ENCODE peak calls at places on chromosomes 5 and 9, in eight cellular contexts. One of them, this sample, is unnamed.

GRCh38 chr5:113361701-113362100 is 73.1 kb downstream of the TSSK1B start:
- DNase-seq in GM23338: no peak
- DNase-seq in GM23248: no peak
- DNase-seq in HCT116: no peak
- DNase-seq in hepatocyte: no peak
- DNase-seq in SK-N-SH: no peak
- DNase-seq in neural progenitor cell: no peak
- DNase-seq in MM.1S: no peak
- DNase-seq in this sample: no peak

GRCh38 chr5:56677693-56678092 is 137.7 kb upstream of the MAP3K1 start:
- DNase-seq in GM23338: no peak
- DNase-seq in GM23248: no peak
- DNase-seq in HCT116: no peak
- DNase-seq in hepatocyte: no peak
- DNase-seq in SK-N-SH: no peak
- DNase-seq in neural progenitor cell: no peak
- DNase-seq in MM.1S: no peak
- DNase-seq in this sample: no peak

GRCh38 chr9:79360387-79361347 is 211.1 kb upstream of the TLE4 start:
- DNase-seq in GM23338: peak; percentile 72
- DNase-seq in GM23248: peak; percentile 8
- DNase-seq in HCT116: no peak
- DNase-seq in hepatocyte: no peak
- DNase-seq in SK-N-SH: no peak
- DNase-seq in neural progenitor cell: no peak
- DNase-seq in MM.1S: no peak
- DNase-seq in this sample: peak; percentile 27

GRCh38 chr9:109816490-109816889 is 36.5 kb downstream of the PALM2AKAP2 start:
- DNase-seq in GM23338: no peak
- DNase-seq in GM23248: peak; percentile 99
- DNase-seq in HCT116: peak; percentile 26
- DNase-seq in hepatocyte: peak; percentile 65
- DNase-seq in SK-N-SH: no peak
- DNase-seq in neural progenitor cell: no peak
- DNase-seq in MM.1S: no peak
- DNase-seq in this sample: peak; percentile 94

GRCh38 chr5:152592416-152592815 is 187.3 kb upstream of the NMUR2 start:
- DNase-seq in GM23338: peak; percentile 18
- DNase-seq in GM23248: no peak
- DNase-seq in HCT116: no peak
- DNase-seq in hepatocyte: peak; percentile 12
- DNase-seq in SK-N-SH: no peak
- DNase-seq in neural progenitor cell: no peak
- DNase-seq in MM.1S: no peak
- DNase-seq in this sample: peak; percentile 3

GRCh38 chr9:129013674-129014073 is 14.5 kb downstream of the SH3GLB2 start:
- DNase-seq in GM23338: no peak
- DNase-seq in GM23248: no peak
- DNase-seq in HCT116: no peak
- DNase-seq in hepatocyte: no peak
- DNase-seq in SK-N-SH: no peak
- DNase-seq in neural progenitor cell: no peak
- DNase-seq in MM.1S: no peak
- DNase-seq in this sample: no peak

GRCh38 chr9:132630116-132630515 is 39.7 kb downstream of the DDX31 start:
- DNase-seq in GM23338: no peak
- DNase-seq in GM23248: no peak
- DNase-seq in HCT116: no peak
- DNase-seq in hepatocyte: no peak
- DNase-seq in SK-N-SH: no peak
- DNase-seq in neural progenitor cell: no peak
- DNase-seq in MM.1S: no peak
- DNase-seq in this sample: no peak

GRCh38 chr5:98904786-98905185 is 24.0 kb downstream of the CHD1 start:
- DNase-seq in GM23338: no peak
- DNase-seq in GM23248: peak; percentile 78
- DNase-seq in HCT116: no peak
- DNase-seq in hepatocyte: no peak
- DNase-seq in SK-N-SH: no peak
- DNase-seq in neural progenitor cell: no peak
- DNase-seq in MM.1S: no peak
- DNase-seq in this sample: peak; percentile 79

GRCh38 chr5:16727937-16728336 is 111.1 kb upstream of the RETREG1 start:
- DNase-seq in GM23338: no peak
- DNase-seq in GM23248: no peak
- DNase-seq in HCT116: no peak
- DNase-seq in hepatocyte: no peak
- DNase-seq in SK-N-SH: no peak
- DNase-seq in neural progenitor cell: no peak
- DNase-seq in MM.1S: no peak
- DNase-seq in this sample: no peak

GRCh38 chr9:138009016-138009415 is 131.4 kb downstream of the CACNA1B start:
- DNase-seq in GM23338: no peak
- DNase-seq in GM23248: no peak
- DNase-seq in HCT116: no peak
- DNase-seq in hepatocyte: no peak
- DNase-seq in SK-N-SH: no peak
- DNase-seq in neural progenitor cell: no peak
- DNase-seq in MM.1S: no peak
- DNase-seq in this sample: no peak

GRCh38 chr9:138008081-138008841 is 130.7 kb downstream of the CACNA1B start:
- DNase-seq in GM23338: no peak
- DNase-seq in GM23248: no peak
- DNase-seq in HCT116: no peak
- DNase-seq in hepatocyte: peak; percentile 2
- DNase-seq in SK-N-SH: no peak
- DNase-seq in neural progenitor cell: no peak
- DNase-seq in MM.1S: no peak
- DNase-seq in this sample: no peak

GRCh38 chr9:138010861-138011260 is 133.3 kb downstream of the CACNA1B start:
- DNase-seq in GM23338: no peak
- DNase-seq in GM23248: no peak
- DNase-seq in HCT116: no peak
- DNase-seq in hepatocyte: no peak
- DNase-seq in SK-N-SH: no peak
- DNase-seq in neural progenitor cell: no peak
- DNase-seq in MM.1S: no peak
- DNase-seq in this sample: no peak

GRCh38 chr9:138010274-138010800 is 132.8 kb downstream of the CACNA1B start:
- DNase-seq in GM23338: no peak
- DNase-seq in GM23248: no peak
- DNase-seq in HCT116: no peak
- DNase-seq in hepatocyte: no peak
- DNase-seq in SK-N-SH: no peak
- DNase-seq in neural progenitor cell: no peak
- DNase-seq in MM.1S: no peak
- DNase-seq in this sample: no peak

DNA sequence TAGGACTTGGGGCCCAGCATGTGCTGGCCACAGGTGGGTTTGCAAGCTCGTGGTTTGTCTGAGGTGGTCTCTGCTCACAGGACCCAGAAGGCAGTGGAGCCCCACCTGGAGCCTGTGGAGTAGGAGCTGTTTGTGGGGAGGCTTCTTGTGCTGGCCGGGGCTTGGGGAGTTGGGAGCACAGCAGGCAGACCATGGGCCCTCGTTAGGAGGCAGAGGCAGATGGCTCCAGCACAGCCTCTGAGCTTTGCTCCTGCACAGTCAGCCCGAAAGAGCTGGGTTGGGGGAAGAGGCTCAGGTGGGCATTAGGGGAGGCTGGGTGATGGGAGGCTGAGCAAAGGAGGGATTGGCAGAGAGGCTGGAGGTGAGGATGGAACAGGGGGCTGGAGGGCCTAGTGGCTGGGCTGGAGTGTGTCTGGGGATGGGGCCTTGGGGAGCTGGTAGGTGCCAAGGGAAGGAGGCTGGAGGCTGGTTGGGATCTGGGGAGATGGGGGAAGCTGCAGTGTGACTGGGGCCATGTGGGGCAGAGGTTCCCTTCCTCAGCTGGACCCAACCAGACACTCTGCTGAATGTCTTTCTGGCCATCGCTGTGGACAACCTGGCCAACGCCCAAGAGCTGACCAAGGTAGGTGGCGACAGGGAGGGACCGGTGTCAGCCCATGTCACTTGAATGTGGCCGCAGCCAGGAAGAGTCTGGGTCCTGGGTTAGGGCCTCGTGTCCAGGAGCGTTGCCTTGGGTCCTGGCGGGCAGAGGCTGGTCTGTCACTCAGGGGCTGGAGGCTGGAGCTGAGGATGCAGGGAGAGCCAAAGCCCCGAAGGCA is 132.1 kb downstream of the CACNA1B start:
- DNase-seq in GM23338: no peak
- DNase-seq in GM23248: no peak
- DNase-seq in HCT116: no peak
- DNase-seq in hepatocyte: no peak
- DNase-seq in SK-N-SH: no peak
- DNase-seq in neural progenitor cell: no peak
- DNase-seq in MM.1S: no peak
- DNase-seq in this sample: no peak
- TF ChIP-seq EZH2phosphoT487 in GM23338: no peak
- TF ChIP-seq EZH2phosphoT487 in GM23248: no peak
- TF ChIP-seq EZH2phosphoT487 in HCT116: no peak
- TF ChIP-seq EZH2phosphoT487 in hepatocyte: no peak
- TF ChIP-seq EZH2phosphoT487 in SK-N-SH: no peak
- TF ChIP-seq EZH2phosphoT487 in neural progenitor cell: no peak
- TF ChIP-seq EZH2phosphoT487 in MM.1S: no peak
- TF ChIP-seq EZH2phosphoT487 in this sample: no peak

DNA sequence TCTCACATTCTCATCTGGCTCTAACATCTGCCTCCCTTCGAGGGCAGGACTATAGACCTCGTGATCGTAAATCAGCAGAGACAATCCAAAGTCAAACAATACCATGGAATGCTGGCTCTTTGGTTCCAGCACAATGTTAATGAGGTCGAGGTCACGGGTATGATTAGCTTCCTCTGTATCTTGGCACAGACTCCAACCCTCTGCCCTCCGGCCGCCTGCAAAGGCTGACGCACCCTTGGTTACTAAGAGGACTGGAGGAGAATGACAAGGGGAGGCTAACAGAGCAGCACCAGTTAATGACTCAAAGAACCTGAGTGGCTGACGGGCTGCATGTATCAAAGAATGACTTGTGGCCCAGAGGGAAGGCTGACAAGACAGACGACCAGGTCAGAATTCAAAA is 10.1 kb downstream of the LHFPL2 start:
- DNase-seq in GM23338: no peak
- DNase-seq in GM23248: peak; percentile 99
- DNase-seq in HCT116: no peak
- DNase-seq in hepatocyte: peak; percentile 86
- DNase-seq in SK-N-SH: peak; percentile 64
- DNase-seq in neural progenitor cell: peak; percentile 45
- DNase-seq in MM.1S: no peak
- DNase-seq in this sample: peak; percentile 95
- TF ChIP-seq EZH2phosphoT487 in GM23338: no peak
- TF ChIP-seq EZH2phosphoT487 in GM23248: peak; percentile 47
- TF ChIP-seq EZH2phosphoT487 in HCT116: no peak
- TF ChIP-seq EZH2phosphoT487 in hepatocyte: no peak
- TF ChIP-seq EZH2phosphoT487 in SK-N-SH: no peak
- TF ChIP-seq EZH2phosphoT487 in neural progenitor cell: no peak
- TF ChIP-seq EZH2phosphoT487 in MM.1S: no peak
- TF ChIP-seq EZH2phosphoT487 in this sample: no peak

GRCh38 chr5:1412621-1413020 is 32.6 kb downstream of the SLC6A3 start:
- DNase-seq in GM23338: peak; percentile 29
- DNase-seq in GM23248: no peak
- DNase-seq in HCT116: no peak
- DNase-seq in hepatocyte: no peak
- DNase-seq in SK-N-SH: no peak
- DNase-seq in neural progenitor cell: no peak
- DNase-seq in MM.1S: no peak
- DNase-seq in this sample: no peak

GRCh38 chr5:1415059-1415425 is 30.2 kb downstream of the SLC6A3 start:
- DNase-seq in GM23338: no peak
- DNase-seq in GM23248: no peak
- DNase-seq in HCT116: no peak
- DNase-seq in hepatocyte: no peak
- DNase-seq in SK-N-SH: no peak
- DNase-seq in neural progenitor cell: no peak
- DNase-seq in MM.1S: no peak
- DNase-seq in this sample: no peak

GRCh38 chr5:1414311-1415058 is 30.8 kb downstream of the SLC6A3 start:
- DNase-seq in GM23338: peak; percentile 57
- DNase-seq in GM23248: peak; percentile 4
- DNase-seq in HCT116: no peak
- DNase-seq in hepatocyte: peak; percentile 66
- DNase-seq in SK-N-SH: peak; percentile 75
- DNase-seq in neural progenitor cell: no peak
- DNase-seq in MM.1S: no peak
- DNase-seq in this sample: peak; percentile 30

GRCh38 chr5:1413211-1413610 is 32.0 kb downstream of the SLC6A3 start:
- DNase-seq in GM23338: peak; percentile 53
- DNase-seq in GM23248: no peak
- DNase-seq in HCT116: no peak
- DNase-seq in hepatocyte: no peak
- DNase-seq in SK-N-SH: no peak
- DNase-seq in neural progenitor cell: no peak
- DNase-seq in MM.1S: no peak
- DNase-seq in this sample: no peak

DNA sequence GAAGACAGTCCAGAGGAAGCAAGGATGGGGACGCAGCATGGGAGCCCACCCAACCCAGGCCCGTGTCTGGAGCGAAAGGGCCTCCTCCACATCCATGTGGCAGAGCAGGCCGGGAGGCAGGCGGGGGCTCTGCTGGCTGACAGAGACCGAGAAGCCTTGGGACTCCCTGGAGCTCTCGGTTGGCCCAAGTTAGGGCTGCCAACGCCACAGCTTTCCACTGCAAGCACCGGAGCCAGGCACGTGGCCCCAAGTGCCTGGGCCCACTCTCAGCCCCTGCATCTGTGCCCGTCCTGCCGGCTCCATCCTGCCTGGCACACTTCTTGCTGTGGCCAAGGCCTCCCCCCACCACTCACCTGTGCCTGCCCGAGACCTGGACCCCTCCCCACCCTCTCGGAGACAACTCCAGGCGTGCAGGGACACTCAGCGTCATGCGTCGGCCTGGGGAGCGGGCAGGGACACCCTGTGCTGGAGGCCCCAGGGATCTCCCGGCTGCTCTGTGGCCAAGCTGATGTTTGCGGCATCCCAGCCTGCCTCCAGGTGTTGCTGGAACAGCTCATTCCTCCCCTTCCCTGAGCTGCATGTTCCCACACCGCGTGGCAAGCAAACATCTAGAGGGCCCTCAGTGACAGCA is 31.5 kb downstream of the SLC6A3 start:
- DNase-seq in GM23338: peak; percentile 36
- DNase-seq in GM23248: no peak
- DNase-seq in HCT116: no peak
- DNase-seq in hepatocyte: no peak
- DNase-seq in SK-N-SH: no peak
- DNase-seq in neural progenitor cell: no peak
- DNase-seq in MM.1S: no peak
- DNase-seq in this sample: no peak
- TF ChIP-seq EZH2phosphoT487 in GM23338: no peak
- TF ChIP-seq EZH2phosphoT487 in GM23248: no peak
- TF ChIP-seq EZH2phosphoT487 in HCT116: no peak
- TF ChIP-seq EZH2phosphoT487 in hepatocyte: no peak
- TF ChIP-seq EZH2phosphoT487 in SK-N-SH: no peak
- TF ChIP-seq EZH2phosphoT487 in neural progenitor cell: no peak
- TF ChIP-seq EZH2phosphoT487 in MM.1S: no peak
- TF ChIP-seq EZH2phosphoT487 in this sample: no peak

DNA sequence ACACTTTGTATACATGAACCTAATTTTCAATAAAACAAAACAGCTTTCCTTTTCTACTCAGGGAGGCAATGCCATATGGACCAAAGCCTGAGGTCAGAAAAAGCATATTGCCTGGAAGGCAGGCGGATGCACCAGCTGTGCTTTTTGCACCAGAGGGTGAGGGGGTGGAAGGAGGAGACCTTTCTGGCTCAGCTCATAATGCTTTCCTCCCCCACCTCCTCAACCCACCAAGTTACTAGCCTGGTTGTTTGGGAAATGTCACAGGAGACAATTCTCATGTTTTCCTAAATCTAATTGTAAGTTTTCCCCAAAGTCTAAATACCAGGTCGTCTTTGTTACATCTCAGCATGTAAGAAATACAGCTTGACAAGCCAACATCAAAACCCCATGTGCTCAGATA is 72.6 kb upstream of the DMRTA1 start:
- DNase-seq in GM23338: no peak
- DNase-seq in GM23248: no peak
- DNase-seq in HCT116: no peak
- DNase-seq in hepatocyte: no peak
- DNase-seq in SK-N-SH: no peak
- DNase-seq in neural progenitor cell: no peak
- DNase-seq in MM.1S: no peak
- DNase-seq in this sample: no peak
- TF ChIP-seq EZH2phosphoT487 in GM23338: no peak
- TF ChIP-seq EZH2phosphoT487 in GM23248: no peak
- TF ChIP-seq EZH2phosphoT487 in HCT116: no peak
- TF ChIP-seq EZH2phosphoT487 in hepatocyte: no peak
- TF ChIP-seq EZH2phosphoT487 in SK-N-SH: no peak
- TF ChIP-seq EZH2phosphoT487 in neural progenitor cell: no peak
- TF ChIP-seq EZH2phosphoT487 in MM.1S: no peak
- TF ChIP-seq EZH2phosphoT487 in this sample: no peak

This sample was measured in PC-3.